ENCODE peak calls at places on chromosomes 2 and 18, in six cellular contexts. I is hippocampal formation; O is aorta; Q is naive B cell; X is activated CD8-positive, alpha-beta T cell treated with anti-CD3 and anti-CD28 coated beads, Interleukin-2, amount 10 ng/mL, durations not matched to agents 7 days and 5 days; M is pulmonary artery endothelial cell. J is an unnamed sample.

GRCh38 chr2:181632733-181633401 is 24.0 kb downstream of the CERKL start:
- DNase-seq in O (no peak), M (no peak), I (no peak), X (no peak), Q (no peak), J (no peak)

GRCh38 chr2:134900151-134900550 is 18.5 kb upstream of the CCNT2 start:
- DNase-seq in X (no peak), O (no peak), I (no peak), Q (no peak), M (no peak), J (no peak)

GRCh38 chr2:237269121-237269875 is 144.7 kb downstream of the COL6A3 start:
- DNase-seq in I (no peak), Q (no peak), X (no peak), M (no peak), O (no peak), J (no peak)

GRCh38 chr18:61926532-61926931 is 33.7 kb upstream of the RNF152 start:
- DNase-seq in I (no peak), Q (no peak), M (no peak), X (peak), O (no peak), J (no peak)

GRCh38 chr18:54162431-54162830 is 62.0 kb downstream of the MBD2 start:
- DNase-seq in X (no peak), M (no peak), I (no peak), Q (no peak), O (no peak), J (no peak)

GRCh38 chr18:21632393-21632792 is 20.3 kb downstream of the SNRPD1 start:
- DNase-seq in O (no peak), M (no peak), I (no peak), Q (no peak), X (no peak), J (no peak)

GRCh38 chr2:112876971-112877361 is 34.0 kb upstream of the IL37 start:
- DNase-seq in I (no peak), X (no peak), Q (no peak), O (no peak), M (no peak), J (no peak)

GRCh38 chr18:54296017-54296416 is 26.7 kb downstream of the POLI start:
- DNase-seq in O (no peak), Q (no peak), X (no peak), I (no peak), M (no peak), J (no peak)

GRCh38 chr18:75958683-75959082 is 531.2 kb upstream of the SMIM21 start:
- DNase-seq in Q (no peak), I (no peak), X (no peak), M (no peak), O (no peak), J (no peak)

J was measured in tibial artery.